ENCODE peak calls at places on chromosomes 12 and 14, in six cellular contexts. E is IMR-90, X is hepatocyte, I is NB4, P is tibial artery, R is esophagus squamous epithelium. H is an unnamed sample.

GRCh38 chr12:94141004-94141764 is 7.2 kb upstream of the PLXNC1 start:
- DNase-seq in R (no peak), I (no peak), X (no peak), P (no peak), E (no peak), H (no peak)

GRCh38 chr12:94227066-94227465 is 78.7 kb downstream of the PLXNC1 start:
- DNase-seq in I (no peak), R (no peak), X (no peak), P (no peak), E (no peak), H (no peak)

GRCh38 chr12:79000501-79000900 is 135.9 kb downstream of the SYT1 start:
- DNase-seq in R (no peak), X (no peak), P (no peak), I (no peak), E (peak), H (no peak)

GRCh38 chr14:84493779-84494178 is 1036.2 kb upstream of the FLRT2 start:
- DNase-seq in R (no peak), P (no peak), X (no peak), E (no peak), I (peak), H (no peak)

GRCh38 chr12:129839679-129840078 is 64.1 kb downstream of the TMEM132D start:
- DNase-seq in X (no peak), R (no peak), P (no peak), I (no peak), E (no peak), H (no peak)

GRCh38 chr12:88310069-88310468 is 168.0 kb downstream of the TMTC3 start:
- DNase-seq in P (peak), E (peak), I (no peak), X (no peak), R (no peak), H (no peak)

GRCh38 chr14:89575386-89576061 is 158.5 kb upstream of the FOXN3 start:
- DNase-seq in P (peak), X (no peak), E (no peak), I (no peak), R (no peak), H (no peak)

GRCh38 chr12:129196927-129197326 is 343.6 kb downstream of the GLT1D1 start:
- DNase-seq in R (no peak), X (no peak), I (no peak), E (no peak), P (no peak), H (no peak)

GRCh38 chr14:90520326-90520725 is 123.5 kb downstream of the CALM1 start:
- DNase-seq in E (no peak), R (no peak), I (no peak), P (no peak), X (no peak), H (no peak)

GRCh38 chr14:81655423-81656314 is 122.0 kb upstream of the SEL1L start:
- DNase-seq in E (no peak), R (no peak), I (peak), X (peak), P (no peak), H (no peak)

GRCh38 chr14:100591453-100592371 is 4.5 kb upstream of the BEGAIN start:
- DNase-seq in X (no peak), I (no peak), P (no peak), E (no peak), R (no peak), H (no peak)

GRCh38 chr14:76863724-76864407 is 37.7 kb downstream of the LRRC74A start:
- DNase-seq in P (peak), X (no peak), E (no peak), I (peak), R (no peak), H (peak)

GRCh38 chr12:118999107-118999506 is 17.8 kb downstream of the SRRM4 start:
- DNase-seq in E (no peak), X (no peak), I (no peak), P (no peak), R (no peak), H (no peak)

GRCh38 chr14:74296037-74296467 is 6.7 kb downstream of the ABCD4 start:
- DNase-seq in X (peak), E (no peak), I (no peak), R (no peak), P (no peak), H (no peak)
- TF ChIP-seq CTCF in X (no peak), E (no peak), I (no peak), R (no peak), P (no peak), H (no peak)

GRCh38 chr12:15819644-15820437 is 30.7 kb upstream of the EPS8 start:
- DNase-seq in P (no peak), I (no peak), X (no peak), E (no peak), R (no peak), H (no peak)

GRCh38 chr12:15811192-15812127 is 22.3 kb upstream of the EPS8 start:
- DNase-seq in I (no peak), X (peak), E (no peak), R (no peak), P (no peak), H (no peak)

GRCh38 chr12:15818418-15818817 is 29.2 kb upstream of the EPS8 start:
- DNase-seq in R (no peak), P (no peak), I (no peak), E (no peak), X (no peak), H (no peak)

DNA sequence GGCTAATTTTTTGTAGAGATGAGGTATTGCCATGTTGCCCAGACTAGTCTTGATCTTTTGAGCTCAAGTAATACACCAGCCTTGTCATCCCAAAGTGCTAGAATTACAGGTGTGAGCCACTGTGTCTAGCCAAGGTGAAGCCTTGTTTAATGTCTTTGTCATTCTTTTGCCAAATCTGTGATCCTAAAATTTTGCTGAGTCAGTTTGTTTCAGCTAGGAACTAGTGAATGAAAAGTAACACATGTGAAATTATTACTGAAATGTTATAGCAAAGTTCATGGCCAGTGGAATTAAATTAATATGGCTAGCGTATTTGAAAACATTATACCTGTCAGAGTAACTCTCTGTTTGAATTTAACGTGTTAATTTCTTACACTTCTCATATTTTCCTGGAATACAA is 26.5 kb upstream of the EPS8 start:
- DNase-seq in I (no peak), E (no peak), R (no peak), X (no peak), P (no peak), H (no peak)
- TF ChIP-seq CTCF in I (no peak), E (no peak), R (no peak), X (no peak), P (no peak), H (no peak)

GRCh38 chr12:98073610-98074009 is 441.8 kb upstream of the TMPO start:
- DNase-seq in P (no peak), E (no peak), I (no peak), X (peak), R (no peak), H (no peak)
- TF ChIP-seq CTCF in P (no peak), E (no peak), I (no peak), X (no peak), R (no peak), H (no peak)

GRCh38 chr12:47808574-47809380 is 10.9 kb downstream of the HDAC7 start:
- DNase-seq in I (peak), R (no peak), X (no peak), E (peak), P (no peak), H (no peak)
- TF ChIP-seq CTCF in I (peak), R (peak), X (no peak), E (peak), P (no peak), H (no peak)

DNA sequence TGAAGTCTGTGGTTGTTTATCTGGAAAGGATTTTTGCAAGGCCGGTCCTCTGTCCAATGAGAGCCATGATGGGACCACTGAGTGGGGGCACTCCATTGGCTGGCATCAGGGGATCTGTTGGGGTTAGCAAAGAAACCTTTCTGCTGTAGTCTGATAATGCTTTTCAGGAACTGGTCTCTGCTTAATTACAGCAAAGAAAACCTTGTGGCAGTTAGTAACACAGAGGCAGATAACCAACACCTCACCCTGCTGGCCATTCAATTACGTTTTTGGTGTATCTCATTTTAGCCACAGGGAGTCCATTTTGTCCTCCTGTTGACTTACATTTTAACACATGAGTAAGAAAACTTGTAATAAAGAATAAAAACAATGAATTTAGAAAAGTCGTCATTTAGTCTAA is 629.3 kb upstream of the MDGA2 start:
- DNase-seq in I (no peak), R (no peak), E (no peak), P (no peak), X (no peak), H (no peak)
- TF ChIP-seq CTCF in I (no peak), R (no peak), E (no peak), P (no peak), X (no peak), H (no peak)

GRCh38 chr12:68067762-68068376 is 78.6 kb downstream of the IFNG-AS1 start:
- DNase-seq in I (peak), X (no peak), P (no peak), E (no peak), R (no peak), H (no peak)
- TF ChIP-seq CTCF in I (peak), X (no peak), P (no peak), E (peak), R (no peak), H (peak)